ENCODE peak calls at places on chromosome 21, in eight cellular contexts. Y is stomach, U is transverse colon, A is esophagus squamous epithelium, V is Peyer's patch, D is heart left ventricle, Q is sigmoid colon, W is suprapubic skin. P is an unnamed sample.

GRCh38 chr21:25313891-25314646 is 293.2 kb downstream of the MRPL39 start:
- DNase-seq in A (no peak), U (no peak), W (no peak), D (no peak), Q (no peak), Y (no peak), V (no peak), P (no peak)

GRCh38 chr21:45846373-45847160 is 135.0 kb upstream of the COL6A1 start:
- DNase-seq in U (peak), V (no peak), W (peak), A (no peak), Q (peak), D (no peak), Y (no peak), P (no peak)

GRCh38 chr21:22342855-22343254 is 1344.6 kb downstream of the NCAM2 start:
- DNase-seq in A (no peak), W (no peak), Q (no peak), Y (no peak), V (no peak), D (no peak), U (no peak), P (no peak)

GRCh38 chr21:15730484-15731242 is 881 bp downstream of the USP25 start:
- DNase-seq in W (no peak), U (no peak), D (no peak), V (peak), Y (no peak), Q (no peak), A (no peak), P (no peak)

GRCh38 chr21:28627261-28627660 is 365.4 kb downstream of the LTN1 start:
- DNase-seq in U (no peak), A (no peak), Y (no peak), Q (no peak), D (no peak), W (no peak), V (no peak), P (no peak)

GRCh38 chr21:29232601-29233541 is 65.9 kb upstream of the BACH1 start:
- DNase-seq in D (no peak), V (no peak), Y (no peak), W (no peak), A (no peak), Q (no peak), U (no peak), P (no peak)

GRCh38 chr21:32624726-32625125 is 12.5 kb upstream of the CFAP298 start:
- DNase-seq in D (no peak), Q (no peak), V (no peak), U (no peak), W (no peak), Y (no peak), A (no peak), P (no peak)

GRCh38 chr21:39630827-39631226 is 18.1 kb downstream of the B3GALT5 start:
- DNase-seq in A (no peak), Q (no peak), V (no peak), W (no peak), D (no peak), U (no peak), Y (no peak), P (no peak)

GRCh38 chr21:31760931-31761330 is 29.0 kb upstream of the SCAF4 start:
- DNase-seq in A (no peak), U (no peak), Y (no peak), V (no peak), W (no peak), D (no peak), Q (no peak), P (no peak)

GRCh38 chr21:33976980-33977720 is 61.5 kb upstream of the ATP5PO start:
- DNase-seq in Q (no peak), U (no peak), D (no peak), Y (no peak), V (no peak), A (no peak), W (no peak), P (no peak)

GRCh38 chr21:45401916-45402900 is 2.8 kb upstream of the COL18A1 start:
- DNase-seq in D (no peak), A (no peak), V (no peak), W (no peak), Q (peak), U (no peak), Y (no peak), P (peak)

GRCh38 chr21:21682172-21682571 is 684.0 kb downstream of the NCAM2 start:
- DNase-seq in W (no peak), Q (no peak), Y (no peak), V (no peak), D (no peak), A (no peak), U (no peak), P (no peak)

GRCh38 chr21:45004059-45004422 is 64.2 kb downstream of the SLX9 start:
- DNase-seq in V (no peak), D (no peak), Q (no peak), Y (no peak), W (no peak), U (peak), A (no peak), P (peak)

GRCh38 chr21:45146301-45146700 is 71.9 kb downstream of the ADARB1 start:
- DNase-seq in Y (no peak), A (no peak), U (no peak), Q (peak), D (peak), W (no peak), V (no peak), P (no peak)

GRCh38 chr21:38027901-38028300 is 111.6 kb upstream of the KCNJ6 start:
- DNase-seq in W (no peak), V (no peak), Y (no peak), D (no peak), Q (no peak), U (no peak), A (no peak), P (no peak)

GRCh38 chr21:38505654-38506523 is 7.6 kb upstream of the ERG start:
- DNase-seq in U (no peak), Q (no peak), Y (no peak), V (no peak), D (peak), A (no peak), W (no peak), P (no peak)

GRCh38 chr21:45655071-45655470 is 11.5 kb downstream of the PCBP3 start:
- DNase-seq in Q (no peak), W (no peak), U (no peak), V (no peak), Y (no peak), A (no peak), D (no peak), P (no peak)

GRCh38 chr21:35754583-35754982 is 305.7 kb downstream of the SETD4 start:
- DNase-seq in Y (no peak), W (no peak), A (no peak), V (no peak), U (no peak), D (no peak), Q (no peak), P (no peak)

GRCh38 chr21:14243877-14244276 is 27.9 kb downstream of the RBM11 start:
- DNase-seq in Q (no peak), A (no peak), U (no peak), V (no peak), W (no peak), D (no peak), Y (no peak), P (no peak)

GRCh38 chr21:15601390-15601789 is 128.4 kb upstream of the USP25 start:
- DNase-seq in Y (no peak), V (no peak), W (no peak), Q (no peak), D (no peak), A (no peak), U (no peak), P (no peak)

GRCh38 chr21:38140192-38140905 is 116.4 kb upstream of the KCNJ15 start:
- DNase-seq in A (no peak), W (no peak), Y (peak), V (no peak), D (no peak), U (no peak), Q (no peak), P (no peak)

GRCh38 chr21:29506947-29507346 is 208.2 kb downstream of the BACH1 start:
- DNase-seq in W (no peak), D (no peak), Y (no peak), A (no peak), U (no peak), Q (no peak), V (no peak), P (no peak)

GRCh38 chr21:38796426-38796825 is 9.3 kb upstream of the ETS2 start:
- DNase-seq in U (no peak), A (no peak), W (no peak), D (no peak), Q (no peak), V (no peak), Y (no peak), P (no peak)

GRCh38 chr21:46189213-46189958 is 5.1 kb upstream of the SPATC1L start:
- DNase-seq in A (no peak), U (no peak), W (peak), V (peak), Q (peak), Y (no peak), D (no peak), P (no peak)

GRCh38 chr21:33729631-33730030 is 87.3 kb downstream of the ITSN1 start:
- DNase-seq in V (no peak), Q (no peak), W (no peak), A (no peak), U (no peak), D (no peak), Y (no peak), P (no peak)

GRCh38 chr21:36463991-36464390 is 15.9 kb downstream of the CLDN14 start:
- DNase-seq in A (no peak), W (no peak), Q (no peak), D (no peak), V (no peak), Y (no peak), U (no peak), P (peak)

GRCh38 chr21:42461185-42461520 is 34.9 kb downstream of the RSPH1 start:
- DNase-seq in A (no peak), V (no peak), D (no peak), W (peak), Q (no peak), Y (no peak), U (peak), P (no peak)

GRCh38 chr21:42463861-42464515 is 32.0 kb downstream of the RSPH1 start:
- DNase-seq in V (peak), A (no peak), Y (peak), Q (no peak), D (no peak), W (peak), U (peak), P (peak)

GRCh38 chr21:42460391-42461184 is 35.4 kb downstream of the RSPH1 start:
- DNase-seq in D (no peak), V (peak), A (no peak), Y (no peak), W (peak), U (peak), Q (no peak), P (peak)

GRCh38 chr21:42459583-42460215 is 36.3 kb downstream of the RSPH1 start:
- DNase-seq in V (no peak), Q (no peak), D (no peak), Y (no peak), U (peak), A (no peak), W (peak), P (peak)

DNA sequence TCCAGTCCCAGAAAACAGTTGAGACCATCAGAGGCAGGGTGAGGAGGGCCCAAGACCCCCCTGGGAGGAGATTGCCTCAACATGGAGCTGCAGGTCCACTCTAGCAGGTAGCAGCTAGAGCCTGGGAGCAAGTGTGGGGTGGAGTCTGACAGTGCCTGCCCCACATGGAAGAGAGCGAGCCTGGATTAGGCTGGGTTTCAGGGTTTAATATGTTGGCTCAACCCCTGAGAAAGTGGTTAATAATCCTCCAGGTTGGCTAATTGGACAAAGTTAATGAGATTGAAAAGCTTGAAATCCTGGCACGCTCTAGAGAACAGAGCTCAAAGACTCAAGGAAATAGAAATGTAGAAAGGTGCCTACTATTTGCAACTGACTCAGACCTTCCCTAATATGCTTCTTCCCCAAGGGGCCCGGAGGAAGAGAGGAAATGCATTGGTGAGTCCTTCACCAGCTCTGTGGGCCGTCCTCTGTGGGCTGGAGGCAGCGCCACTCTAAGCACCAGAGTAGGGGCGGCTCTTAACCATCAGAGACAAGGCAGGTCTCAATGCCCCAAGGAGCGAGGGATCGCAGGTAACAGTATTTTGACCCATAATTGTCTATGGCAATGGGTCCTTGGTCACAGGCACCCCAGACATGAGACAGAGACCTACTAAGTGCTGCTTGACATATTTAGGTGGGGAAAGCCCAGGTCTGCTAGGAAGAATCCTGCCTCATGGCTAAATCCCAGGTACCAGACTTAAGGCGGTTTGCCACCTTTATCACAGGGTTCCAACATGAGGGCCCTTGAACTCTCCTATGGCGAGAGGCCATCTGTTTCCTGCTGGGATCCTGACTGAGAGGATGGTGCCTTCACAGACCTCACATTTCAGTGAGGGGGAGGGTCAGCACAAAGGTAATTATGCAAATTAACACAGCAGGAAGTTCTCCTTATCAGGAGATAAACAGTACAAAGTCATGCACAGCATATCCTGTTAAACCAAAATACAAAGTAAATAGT is 33.8 kb downstream of the RSPH1 start:
- DNase-seq in Q (no peak), U (peak), A (no peak), W (peak), D (no peak), Y (peak), V (no peak), P (no peak)
- TF ChIP-seq POLR2A in Q (peak), U (peak), A (no peak), W (no peak), D (no peak), Y (no peak), V (peak), P (no peak)

GRCh38 chr21:43959231-43960041 is 52.7 kb upstream of the TRAPPC10 start:
- DNase-seq in U (no peak), A (no peak), D (no peak), Y (no peak), W (no peak), V (no peak), Q (no peak), P (no peak)
- TF ChIP-seq POLR2A in U (no peak), A (no peak), D (no peak), Y (no peak), W (no peak), V (no peak), Q (no peak), P (no peak)

DNA sequence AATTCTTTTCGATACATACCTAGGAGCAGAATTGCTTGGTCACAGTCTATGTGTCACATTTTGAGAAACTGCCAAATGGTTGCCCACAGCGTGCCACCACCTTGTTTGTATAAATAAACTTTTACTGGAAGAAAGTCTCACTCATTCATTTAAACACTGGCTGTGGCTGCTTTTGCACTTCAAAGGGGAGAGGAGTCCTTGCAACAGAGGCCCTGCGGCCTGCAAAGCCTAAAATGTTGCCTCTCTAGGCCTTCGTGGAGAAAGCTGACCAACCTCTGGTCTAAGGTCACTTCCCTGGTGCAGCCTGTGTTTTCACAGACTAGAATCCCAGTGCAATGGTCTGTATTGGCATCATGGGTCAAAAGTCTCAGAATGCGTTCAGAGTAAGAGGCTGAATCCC is 8.3 kb downstream of the RIPK4 start:
- DNase-seq in Y (peak), A (no peak), D (no peak), Q (no peak), W (no peak), U (no peak), V (no peak), P (peak)
- TF ChIP-seq POLR2A in Y (no peak), A (no peak), D (no peak), Q (no peak), W (no peak), U (no peak), V (no peak), P (no peak)

GRCh38 chr21:26844258-26845065 is 747 bp downstream of the ADAMTS1 start:
- DNase-seq in W (no peak), Q (peak), A (no peak), U (no peak), V (no peak), D (peak), Y (no peak), P (peak)
- TF ChIP-seq POLR2A in W (no peak), Q (no peak), A (no peak), U (no peak), V (no peak), D (no peak), Y (no peak), P (no peak)